ENCODE peak calls at places on chromosomes 5 and 9, in nine cellular contexts. X is endothelial cell of umbilical vein, K is vagina, Y is stomach, A is transverse colon, N is GM23338, E is Panc1, U is esophagus muscularis mucosa, C is spleen. P is an unnamed sample.

GRCh38 chr5:150108711-150109605 is 22.6 kb upstream of the CSF1R start:
- DNase-seq in C (no peak), N (no peak), K (peak; percentile 70), U (peak; percentile 89), E (no peak), A (no peak), Y (peak; percentile 8), X (no peak), P (no peak)

GRCh38 chr9:105742088-105742487 is 47.7 kb downstream of the TMEM38B start:
- DNase-seq in K (no peak), C (no peak), Y (no peak), X (no peak), E (no peak), U (no peak), A (no peak), N (no peak), P (no peak)

GRCh38 chr9:73038613-73039012 is 85.8 kb upstream of the ALDH1A1 start:
- DNase-seq in Y (peak; percentile 29), E (no peak), A (peak; percentile 42), N (peak; percentile 14), U (peak; percentile 94), C (no peak), X (no peak), K (peak; percentile 90), P (no peak)

GRCh38 chr9:115671911-115672310 is 481.7 kb upstream of the PAPPA start:
- DNase-seq in Y (no peak), K (no peak), N (no peak), E (no peak), C (no peak), X (no peak), U (no peak), A (no peak), P (no peak)

GRCh38 chr5:171314728-171315385 is 5.8 kb downstream of the TLX3 start:
- DNase-seq in E (no peak), X (peak; percentile 24), Y (no peak), C (no peak), N (peak; percentile 54), U (no peak), A (no peak), K (no peak), P (no peak)

GRCh38 chr9:124210697-124211096 is 47.1 kb upstream of the NEK6 start:
- DNase-seq in C (no peak), K (no peak), X (no peak), U (no peak), A (no peak), Y (no peak), N (no peak), E (no peak), P (no peak)

GRCh38 chr5:31487510-31487909 is 44.4 kb downstream of the DROSHA start:
- DNase-seq in E (no peak), X (peak; percentile 29), A (no peak), Y (no peak), N (no peak), U (no peak), K (no peak), C (no peak), P (no peak)

GRCh38 chr9:18947772-18948391 is 85.1 kb downstream of the SAXO1 start:
- DNase-seq in A (no peak), U (no peak), E (no peak), C (no peak), X (no peak), K (no peak), Y (no peak), N (no peak), P (no peak)

GRCh38 chr5:139658501-139658927 is 10.4 kb downstream of the CXXC5 start:
- DNase-seq in N (no peak), K (no peak), Y (no peak), E (no peak), X (peak; percentile 59), U (no peak), A (no peak), C (peak; percentile 84), P (no peak)

GRCh38 chr5:62144395-62145022 is 161.5 kb upstream of the KIF2A start:
- DNase-seq in K (no peak), X (peak; percentile 42), C (no peak), N (no peak), Y (peak; percentile 70), E (no peak), U (no peak), A (no peak), P (no peak)
- TF ChIP-seq POLR2AphosphoS5 in K (no peak), X (no peak), C (no peak), N (no peak), Y (no peak), E (no peak), U (no peak), A (no peak), P (no peak)

GRCh38 chr9:34928921-34929320 is 29.2 kb upstream of the PHF24 start:
- DNase-seq in E (no peak), Y (no peak), X (no peak), A (no peak), N (no peak), K (no peak), U (no peak), C (no peak), P (no peak)

GRCh38 chr9:34927061-34927460 is 31.0 kb upstream of the PHF24 start:
- DNase-seq in C (no peak), Y (no peak), K (no peak), A (no peak), U (peak; percentile 5), N (no peak), E (no peak), X (no peak), P (no peak)

GRCh38 chr9:34929506-34930102 is 28.5 kb upstream of the PHF24 start:
- DNase-seq in N (peak; percentile 91), Y (peak; percentile 28), U (no peak), A (no peak), K (no peak), X (peak; percentile 32), C (no peak), E (peak; percentile 2), P (peak; percentile 21)
- H3K4me3 ChIP-seq in N (no peak overlapping the region), Y (no peak overlapping the region), U (no peak overlapping the region), A (no peak overlapping the region), K (no peak overlapping the region), X (no peak overlapping the region), C (no peak overlapping the region), E (no peak overlapping the region), P (no peak overlapping the region)

GRCh38 chr9:137708590-137709284 is 89.9 kb downstream of the EHMT1 start:
- DNase-seq in Y (no peak), X (no peak), A (no peak), E (no peak), C (no peak), K (no peak), N (no peak), U (no peak), P (no peak)
- TF ChIP-seq POLR2AphosphoS5 in Y (no peak), X (no peak), A (no peak), E (no peak), C (no peak), K (no peak), N (no peak), U (no peak), P (no peak)

GRCh38 chr9:136901516-136902258 is 15.4 kb downstream of the TRAF2 start:
- DNase-seq in K (no peak), A (peak; percentile 79), X (peak; percentile 30), C (peak; percentile 83), Y (peak; percentile 57), E (no peak), N (no peak), U (no peak), P (peak; percentile 35)
- H3K4me3 ChIP-seq in K (peak overlapping the region; percentile 23), A (no peak overlapping the region), X (no peak overlapping the region), C (peak overlapping the region; percentile 47), Y (peak overlapping the region; percentile 31), E (peak overlapping the region; percentile 19), N (no peak overlapping the region), U (peak overlapping the region; percentile 14), P (no peak overlapping the region)

GRCh38 chr5:27476356-27476988 is 438.1 kb upstream of the CDH9 start:
- DNase-seq in N (no peak), C (no peak), X (no peak), K (no peak), Y (no peak), E (no peak), U (no peak), A (no peak), P (no peak)

GRCh38 chr5:27482663-27483062 is 444.3 kb upstream of the CDH9 start:
- DNase-seq in N (no peak), Y (no peak), U (no peak), A (no peak), X (no peak), E (no peak), C (no peak), K (no peak), P (no peak)

GRCh38 chr5:27477550-27477949 is 439.2 kb upstream of the CDH9 start:
- DNase-seq in K (no peak), A (no peak), C (no peak), Y (no peak), E (no peak), U (no peak), N (no peak), X (no peak), P (no peak)

GRCh38 chr5:27475063-27475462 is 436.7 kb upstream of the CDH9 start:
- DNase-seq in E (no peak), U (no peak), A (no peak), K (no peak), X (no peak), C (no peak), Y (no peak), N (no peak), P (no peak)

GRCh38 chr5:27479859-27480258 is 441.5 kb upstream of the CDH9 start:
- DNase-seq in A (no peak), Y (no peak), C (no peak), U (no peak), X (no peak), K (no peak), N (peak; percentile 19), E (no peak), P (no peak)
- TF ChIP-seq POLR2AphosphoS5 in A (no peak), Y (no peak), C (no peak), U (no peak), X (no peak), K (no peak), N (peak; percentile 50), E (no peak), P (no peak)

P was measured in K562.